ENCODE peak calls at places on chromosomes 12 and 14, in five cellular contexts. G is suprapubic skin, W is sigmoid colon, S is HepG2, I is stomach. E is an unnamed sample. For H3K4me1, the result is how much of the 10 kb centered on the place peaks cover.

GRCh38 chr14:99520571-99521081 is 39.4 kb downstream of the CCNK start:
- DNase-seq in G (peak), W (peak), S (no peak), I (no peak), E (no peak)

GRCh38 chr14:68668028-68668427 is 124.8 kb downstream of the ZFP36L1 start:
- DNase-seq in G (no peak), W (no peak), S (no peak), I (no peak), E (no peak)

GRCh38 chr12:112314981-112315380 is 67.2 kb downstream of the HECTD4 start:
- DNase-seq in G (no peak), W (no peak), S (no peak), I (no peak), E (no peak)

GRCh38 chr12:77625441-77625840 is 205.3 kb upstream of the NAV3 start:
- DNase-seq in G (no peak), W (no peak), S (no peak), I (no peak), E (no peak)

GRCh38 chr14:94345344-94346072 is 22.4 kb upstream of the SERPINA6 start:
- DNase-seq in G (no peak), W (no peak), S (peak), I (no peak), E (no peak)

GRCh38 chr12:51753980-51754675 is 94.4 kb downstream of the FIGNL2 start:
- DNase-seq in G (no peak), W (no peak), S (no peak), I (no peak), E (no peak)

GRCh38 chr14:71290960-71291466 is 383.8 kb downstream of the PCNX1 start:
- DNase-seq in G (no peak), W (no peak), S (peak), I (no peak), E (no peak)

GRCh38 chr12:54472494-54473262 is 724 bp downstream of the GTSF1 start:
- DNase-seq in G (no peak), W (no peak), S (no peak), I (no peak), E (no peak)

GRCh38 chr14:101090976-101091375 is 187.5 kb upstream of the RTL1 start:
- DNase-seq in G (no peak), W (no peak), S (no peak), I (no peak), E (no peak)

GRCh38 chr12:1205512-1206060 is 214.6 kb downstream of the ERC1 start:
- DNase-seq in G (no peak), W (no peak), S (no peak), I (no peak), E (no peak)

GRCh38 chr12:98503593-98504367 is 11.6 kb upstream of the TMPO start:
- DNase-seq in G (peak), W (peak), S (peak), I (peak), E (peak)

GRCh38 chr12:26177303-26177702 is 18.1 kb upstream of the SSPN start:
- DNase-seq in G (no peak), W (no peak), S (no peak), I (no peak), E (no peak)

GRCh38 chr14:52877628-52878027 is 73.2 kb downstream of the FERMT2 start:
- DNase-seq in G (no peak), W (no peak), S (no peak), I (no peak), E (no peak)

GRCh38 chr12:21699851-21700250 is 42.2 kb upstream of the LDHB start:
- DNase-seq in G (no peak), W (no peak), S (no peak), I (no peak), E (no peak)

GRCh38 chr14:101579372-101580080 is 18.2 kb downstream of the DIO3 start:
- DNase-seq in G (no peak), W (no peak), S (no peak), I (no peak), E (no peak)

GRCh38 chr14:68800361-68800760 is 7.5 kb upstream of the ZFP36L1 start:
- DNase-seq in G (no peak), W (no peak), S (no peak), I (no peak), E (no peak)

DNA sequence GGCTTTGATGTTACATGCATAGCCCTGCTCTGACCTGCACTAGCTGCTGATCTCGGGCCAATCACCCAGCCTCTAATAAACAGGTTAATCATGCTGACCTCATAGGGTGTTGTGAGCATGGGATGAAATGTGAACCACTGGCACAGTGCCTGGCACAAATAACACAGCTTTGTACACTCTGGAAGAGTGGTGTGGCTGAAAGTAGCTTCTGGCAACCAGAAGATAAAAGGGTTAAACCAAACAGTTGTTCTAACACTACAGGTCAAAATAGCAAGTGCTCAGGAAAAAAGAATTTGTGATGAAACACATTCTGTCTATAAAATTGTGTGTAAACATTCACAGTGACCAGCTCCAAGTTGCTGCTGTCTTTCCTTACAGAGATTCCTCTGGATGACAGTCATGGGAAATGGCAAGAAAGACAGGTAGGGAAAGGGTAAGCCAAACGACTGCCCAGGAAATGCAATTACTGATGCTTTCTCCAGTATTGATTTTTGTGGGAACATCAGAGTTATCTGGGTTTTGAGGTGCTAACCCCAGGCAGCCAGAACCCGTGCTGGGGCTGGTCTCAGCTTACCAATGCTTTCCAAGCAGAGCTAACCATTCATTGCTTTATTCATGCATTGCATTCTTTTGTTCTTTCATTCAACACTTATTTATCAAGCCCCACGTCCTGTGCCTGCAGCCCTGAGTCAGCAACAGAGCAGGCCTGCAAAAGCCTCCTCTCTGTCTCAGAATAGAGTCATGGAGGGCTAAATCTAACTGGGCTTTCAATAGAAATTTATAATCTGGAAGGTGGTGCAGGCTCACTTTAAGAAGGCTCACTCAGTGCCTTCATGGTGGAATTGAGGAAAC is 38.1 kb upstream of the CAPRIN2 start:
- DNase-seq in G (no peak), W (no peak), S (peak), I (no peak), E (no peak)
- TF ChIP-seq POLR2AphosphoS5 in G (no peak), W (no peak), S (no peak), I (no peak), E (no peak)

DNA sequence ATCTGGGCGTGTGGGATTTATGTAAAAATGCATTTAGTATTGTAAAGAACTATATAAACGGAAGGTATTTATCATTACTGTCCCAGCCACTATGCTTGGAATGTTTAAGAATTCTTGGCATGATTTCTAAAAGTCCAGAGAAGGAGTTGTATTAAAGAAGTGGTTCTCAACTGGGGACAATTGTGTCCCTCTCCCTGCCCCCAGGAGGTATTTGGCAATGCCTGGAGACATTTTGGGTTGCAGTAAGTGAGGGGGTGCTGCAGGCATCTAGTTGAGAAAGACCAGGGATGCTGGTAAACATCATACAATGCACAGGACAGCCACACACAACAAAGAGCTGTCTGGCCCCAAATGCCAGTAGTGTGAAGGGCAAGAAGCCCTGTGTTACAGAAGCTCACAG is 7.2 kb downstream of the SLC38A1 start:
- DNase-seq in G (no peak), W (no peak), S (no peak), I (no peak), E (no peak)
- H3K4me3 ChIP-seq in G (no peak), W (no peak), S (no peak), I (no peak), E (no peak)

DNA sequence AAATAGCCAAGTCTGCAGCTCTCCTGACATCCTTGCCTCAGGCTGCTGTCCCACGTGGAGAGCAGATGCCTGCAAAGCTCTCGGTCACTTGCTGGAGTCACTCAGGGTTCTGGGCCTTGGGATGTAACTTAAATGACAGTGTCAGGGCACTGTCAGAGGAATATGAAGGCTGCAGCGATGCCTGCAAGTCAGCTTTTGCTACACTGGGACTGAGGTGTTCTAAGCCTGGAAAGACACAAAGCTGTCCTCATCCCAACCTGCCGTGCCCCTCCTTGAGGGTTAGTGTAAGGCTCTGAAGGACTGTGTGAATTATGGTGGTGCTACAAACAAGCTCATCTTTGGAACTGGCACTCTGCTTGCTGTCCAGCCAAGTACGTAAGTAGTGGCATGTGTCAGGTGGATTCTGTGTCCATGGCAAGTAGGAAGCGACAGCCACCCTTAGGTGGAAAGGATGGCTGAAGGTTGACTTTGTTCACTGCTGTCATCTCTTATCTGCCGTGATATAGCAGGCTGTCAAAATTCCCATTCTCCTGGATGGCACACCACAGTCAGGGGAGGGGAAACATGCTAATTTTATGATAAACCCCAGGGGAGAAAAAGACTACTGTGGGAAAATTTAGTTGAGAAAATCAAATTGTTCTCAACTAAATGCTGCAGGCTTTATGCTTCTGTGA is 79.9 kb downstream of the DAD1 start:
- DNase-seq in G (no peak), W (no peak), S (no peak), I (no peak), E (no peak)
- H3K4me1 ChIP-seq in G (under half), W (half or more), S (under half), I (under half), E (under half)

GRCh38 chr12:96131230-96131788 is 62.9 kb upstream of the ELK3 start:
- DNase-seq in G (no peak), W (no peak), S (no peak), I (no peak), E (no peak)
- TF ChIP-seq POLR2AphosphoS5 in G (no peak), W (no peak), S (no peak), I (no peak), E (no peak)

DNA sequence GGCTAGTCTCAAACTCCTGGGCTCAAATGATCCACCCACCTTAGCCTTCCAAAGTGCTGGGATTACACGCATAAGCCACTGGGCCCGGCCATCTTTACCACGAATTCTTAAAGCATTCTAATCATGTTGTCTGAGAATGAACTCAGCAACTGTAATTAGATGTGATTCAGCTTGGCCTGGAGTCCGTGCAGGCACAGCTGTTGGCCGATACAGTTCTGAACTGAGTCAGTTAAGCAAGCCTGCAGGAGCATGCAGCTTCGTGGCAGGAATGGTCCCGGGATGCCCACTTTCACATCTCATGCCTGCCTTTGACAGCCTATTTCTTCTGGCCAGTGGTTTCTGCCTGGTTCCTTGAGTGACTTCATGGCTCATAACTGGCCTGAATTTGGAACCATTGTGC is 194.1 kb downstream of the ANO6 start:
- DNase-seq in G (no peak), W (no peak), S (no peak), I (no peak), E (no peak)
- H3K4me3 ChIP-seq in G (no peak), W (no peak), S (no peak), I (no peak), E (no peak)

GRCh38 chr12:56143225-56143624 is 9.2 kb upstream of the MYL6B start:
- DNase-seq in G (no peak), W (no peak), S (no peak), I (no peak), E (no peak)
- H3K4me1 ChIP-seq in G (under half), W (under half), S (under half), I (under half), E (under half)

GRCh38 chr14:104773505-104774452 is 20.8 kb downstream of the SIVA1 start:
- DNase-seq in G (no peak), W (no peak), S (no peak), I (no peak), E (no peak)
- TF ChIP-seq POLR2AphosphoS5 in G (no peak), W (no peak), S (no peak), I (no peak), E (no peak)